ENCODE peak calls at places on chromosomes 3 and 15, in nine cellular contexts. One of them, this sample, is unnamed.

GRCh38 chr3:107589454-107589853 is 66.7 kb downstream of the BBX start:
- DNase-seq in OCI-LY7: no peak
- DNase-seq in SK-N-SH: no peak
- DNase-seq in PC-3: no peak
- DNase-seq in GM23248: no peak
- DNase-seq in MM.1S: peak; percentile 84
- DNase-seq in neural progenitor cell: no peak
- DNase-seq in GM23338: no peak
- DNase-seq in HCT116: no peak
- DNase-seq in this sample: no peak

GRCh38 chr3:177284383-177284881 is 87.2 kb upstream of the TBL1XR1 start:
- DNase-seq in OCI-LY7: no peak
- DNase-seq in SK-N-SH: no peak
- DNase-seq in PC-3: no peak
- DNase-seq in GM23248: peak; percentile 60
- DNase-seq in MM.1S: no peak
- DNase-seq in neural progenitor cell: peak; percentile 48
- DNase-seq in GM23338: peak; percentile 89
- DNase-seq in HCT116: peak; percentile 71
- DNase-seq in this sample: peak; percentile 70

GRCh38 chr3:172194702-172195392 is 155.5 kb downstream of the FNDC3B start:
- DNase-seq in OCI-LY7: no peak
- DNase-seq in SK-N-SH: peak; percentile 41
- DNase-seq in PC-3: peak; percentile 52
- DNase-seq in GM23248: peak; percentile 42
- DNase-seq in MM.1S: no peak
- DNase-seq in neural progenitor cell: peak; percentile 74
- DNase-seq in GM23338: peak; percentile 87
- DNase-seq in HCT116: peak; percentile 22
- DNase-seq in this sample: no peak

GRCh38 chr3:159672728-159673471 is 315.7 kb upstream of the IL12A start:
- DNase-seq in OCI-LY7: no peak
- DNase-seq in SK-N-SH: no peak
- DNase-seq in PC-3: peak; percentile 30
- DNase-seq in GM23248: peak; percentile 20
- DNase-seq in MM.1S: peak; percentile 36
- DNase-seq in neural progenitor cell: peak; percentile 19
- DNase-seq in GM23338: peak; percentile 59
- DNase-seq in HCT116: no peak
- DNase-seq in this sample: no peak

GRCh38 chr15:77654975-77655374 is 22.3 kb upstream of the LINGO1 start:
- DNase-seq in OCI-LY7: peak; percentile 10
- DNase-seq in SK-N-SH: peak; percentile 54
- DNase-seq in PC-3: peak; percentile 39
- DNase-seq in GM23248: peak; percentile 17
- DNase-seq in MM.1S: no peak
- DNase-seq in neural progenitor cell: peak; percentile 66
- DNase-seq in GM23338: peak; percentile 86
- DNase-seq in HCT116: peak; percentile 22
- DNase-seq in this sample: peak; percentile 56

GRCh38 chr3:191641789-191642188 is 180.8 kb downstream of the PYDC2 start:
- DNase-seq in OCI-LY7: no peak
- DNase-seq in SK-N-SH: no peak
- DNase-seq in PC-3: no peak
- DNase-seq in GM23248: no peak
- DNase-seq in MM.1S: no peak
- DNase-seq in neural progenitor cell: peak; percentile 9
- DNase-seq in GM23338: peak; percentile 2
- DNase-seq in HCT116: no peak
- DNase-seq in this sample: no peak

GRCh38 chr15:89095073-89095472 is 6.8 kb downstream of the ABHD2 start:
- DNase-seq in OCI-LY7: no peak
- DNase-seq in SK-N-SH: no peak
- DNase-seq in PC-3: no peak
- DNase-seq in GM23248: no peak
- DNase-seq in MM.1S: no peak
- DNase-seq in neural progenitor cell: no peak
- DNase-seq in GM23338: no peak
- DNase-seq in HCT116: no peak
- DNase-seq in this sample: no peak

GRCh38 chr3:189458536-189458935 is 172.7 kb upstream of the TP63 start:
- DNase-seq in OCI-LY7: no peak
- DNase-seq in SK-N-SH: peak; percentile 64
- DNase-seq in PC-3: peak; percentile 34
- DNase-seq in GM23248: no peak
- DNase-seq in MM.1S: no peak
- DNase-seq in neural progenitor cell: no peak
- DNase-seq in GM23338: no peak
- DNase-seq in HCT116: no peak
- DNase-seq in this sample: peak; percentile 36

GRCh38 chr3:8368598-8368997 is 133.0 kb upstream of the LMCD1 start:
- DNase-seq in OCI-LY7: no peak
- DNase-seq in SK-N-SH: no peak
- DNase-seq in PC-3: no peak
- DNase-seq in GM23248: no peak
- DNase-seq in MM.1S: no peak
- DNase-seq in neural progenitor cell: no peak
- DNase-seq in GM23338: no peak
- DNase-seq in HCT116: no peak
- DNase-seq in this sample: no peak

GRCh38 chr3:21729331-21729730 is 21.7 kb downstream of the ZNF385D start:
- DNase-seq in OCI-LY7: no peak
- DNase-seq in SK-N-SH: no peak
- DNase-seq in PC-3: no peak
- DNase-seq in GM23248: no peak
- DNase-seq in MM.1S: no peak
- DNase-seq in neural progenitor cell: no peak
- DNase-seq in GM23338: no peak
- DNase-seq in HCT116: no peak
- DNase-seq in this sample: no peak

GRCh38 chr3:68973635-68974034 is 39.8 kb downstream of the EOGT start:
- DNase-seq in OCI-LY7: no peak
- DNase-seq in SK-N-SH: no peak
- DNase-seq in PC-3: no peak
- DNase-seq in GM23248: peak; percentile 24
- DNase-seq in MM.1S: no peak
- DNase-seq in neural progenitor cell: no peak
- DNase-seq in GM23338: peak; percentile 39
- DNase-seq in HCT116: no peak
- DNase-seq in this sample: no peak

GRCh38 chr15:98804057-98804380 is 155.7 kb downstream of the IGF1R start:
- DNase-seq in OCI-LY7: no peak
- DNase-seq in SK-N-SH: no peak
- DNase-seq in PC-3: peak; percentile 14
- DNase-seq in GM23248: peak; percentile 41
- DNase-seq in MM.1S: no peak
- DNase-seq in neural progenitor cell: no peak
- DNase-seq in GM23338: no peak
- DNase-seq in HCT116: no peak
- DNase-seq in this sample: no peak

GRCh38 chr15:62770111-62770660 is 272.4 kb upstream of the TPM1 start:
- DNase-seq in OCI-LY7: no peak
- DNase-seq in SK-N-SH: no peak
- DNase-seq in PC-3: no peak
- DNase-seq in GM23248: peak; percentile 62
- DNase-seq in MM.1S: no peak
- DNase-seq in neural progenitor cell: no peak
- DNase-seq in GM23338: no peak
- DNase-seq in HCT116: no peak
- DNase-seq in this sample: no peak

GRCh38 chr3:111321786-111322185 is 220.2 kb upstream of the CD96 start:
- DNase-seq in OCI-LY7: no peak
- DNase-seq in SK-N-SH: no peak
- DNase-seq in PC-3: peak; percentile 46
- DNase-seq in GM23248: no peak
- DNase-seq in MM.1S: no peak
- DNase-seq in neural progenitor cell: no peak
- DNase-seq in GM23338: no peak
- DNase-seq in HCT116: no peak
- DNase-seq in this sample: no peak

GRCh38 chr15:29969587-29970401 is 113.0 kb upstream of the GOLGA8J start:
- DNase-seq in OCI-LY7: no peak
- DNase-seq in SK-N-SH: no peak
- DNase-seq in PC-3: peak; percentile 11
- DNase-seq in GM23248: no peak
- DNase-seq in MM.1S: no peak
- DNase-seq in neural progenitor cell: no peak
- DNase-seq in GM23338: no peak
- DNase-seq in HCT116: no peak
- DNase-seq in this sample: no peak

GRCh38 chr3:40044487-40044886 is 235.1 kb downstream of the MYRIP start:
- DNase-seq in OCI-LY7: no peak
- DNase-seq in SK-N-SH: no peak
- DNase-seq in PC-3: no peak
- DNase-seq in GM23248: peak; percentile 93
- DNase-seq in MM.1S: no peak
- DNase-seq in neural progenitor cell: no peak
- DNase-seq in GM23338: no peak
- DNase-seq in HCT116: no peak
- DNase-seq in this sample: no peak

GRCh38 chr3:38251197-38251596 is 14.4 kb upstream of the SLC22A13 start:
- DNase-seq in OCI-LY7: no peak
- DNase-seq in SK-N-SH: no peak
- DNase-seq in PC-3: no peak
- DNase-seq in GM23248: no peak
- DNase-seq in MM.1S: no peak
- DNase-seq in neural progenitor cell: no peak
- DNase-seq in GM23338: no peak
- DNase-seq in HCT116: no peak
- DNase-seq in this sample: no peak

GRCh38 chr3:135018171-135018923 is 223.3 kb downstream of the EPHB1 start:
- DNase-seq in OCI-LY7: no peak
- DNase-seq in SK-N-SH: no peak
- DNase-seq in PC-3: no peak
- DNase-seq in GM23248: no peak
- DNase-seq in MM.1S: peak; percentile 45
- DNase-seq in neural progenitor cell: no peak
- DNase-seq in GM23338: no peak
- DNase-seq in HCT116: no peak
- DNase-seq in this sample: no peak

GRCh38 chr3:135014575-135014974 is 219.5 kb downstream of the EPHB1 start:
- DNase-seq in OCI-LY7: no peak
- DNase-seq in SK-N-SH: no peak
- DNase-seq in PC-3: no peak
- DNase-seq in GM23248: no peak
- DNase-seq in MM.1S: no peak
- DNase-seq in neural progenitor cell: no peak
- DNase-seq in GM23338: no peak
- DNase-seq in HCT116: no peak
- DNase-seq in this sample: peak; percentile 1

GRCh38 chr3:135013206-135013605 is 218.1 kb downstream of the EPHB1 start:
- DNase-seq in OCI-LY7: no peak
- DNase-seq in SK-N-SH: no peak
- DNase-seq in PC-3: no peak
- DNase-seq in GM23248: no peak
- DNase-seq in MM.1S: no peak
- DNase-seq in neural progenitor cell: no peak
- DNase-seq in GM23338: no peak
- DNase-seq in HCT116: no peak
- DNase-seq in this sample: no peak

GRCh38 chr3:135020181-135020580 is 225.1 kb downstream of the EPHB1 start:
- DNase-seq in OCI-LY7: no peak
- DNase-seq in SK-N-SH: no peak
- DNase-seq in PC-3: no peak
- DNase-seq in GM23248: no peak
- DNase-seq in MM.1S: no peak
- DNase-seq in neural progenitor cell: no peak
- DNase-seq in GM23338: no peak
- DNase-seq in HCT116: no peak
- DNase-seq in this sample: no peak

GRCh38 chr3:135017494-135017893 is 222.4 kb downstream of the EPHB1 start:
- DNase-seq in OCI-LY7: no peak
- DNase-seq in SK-N-SH: no peak
- DNase-seq in PC-3: no peak
- DNase-seq in GM23248: no peak
- DNase-seq in MM.1S: no peak
- DNase-seq in neural progenitor cell: no peak
- DNase-seq in GM23338: no peak
- DNase-seq in HCT116: no peak
- DNase-seq in this sample: no peak
- TF ChIP-seq EZH2phosphoT487 in OCI-LY7: no peak
- TF ChIP-seq EZH2phosphoT487 in SK-N-SH: no peak
- TF ChIP-seq EZH2phosphoT487 in PC-3: no peak
- TF ChIP-seq EZH2phosphoT487 in GM23248: no peak
- TF ChIP-seq EZH2phosphoT487 in MM.1S: no peak
- TF ChIP-seq EZH2phosphoT487 in neural progenitor cell: no peak
- TF ChIP-seq EZH2phosphoT487 in GM23338: no peak
- TF ChIP-seq EZH2phosphoT487 in HCT116: no peak
- TF ChIP-seq EZH2phosphoT487 in this sample: no peak

GRCh38 chr3:138381950-138382715 is 33.8 kb downstream of the MRAS start:
- DNase-seq in OCI-LY7: no peak
- DNase-seq in SK-N-SH: no peak
- DNase-seq in PC-3: no peak
- DNase-seq in GM23248: peak; percentile 75
- DNase-seq in MM.1S: no peak
- DNase-seq in neural progenitor cell: peak; percentile 14
- DNase-seq in GM23338: no peak
- DNase-seq in HCT116: no peak
- DNase-seq in this sample: peak; percentile 56
- TF ChIP-seq EZH2phosphoT487 in OCI-LY7: no peak
- TF ChIP-seq EZH2phosphoT487 in SK-N-SH: no peak
- TF ChIP-seq EZH2phosphoT487 in PC-3: no peak
- TF ChIP-seq EZH2phosphoT487 in GM23248: no peak
- TF ChIP-seq EZH2phosphoT487 in MM.1S: no peak
- TF ChIP-seq EZH2phosphoT487 in neural progenitor cell: no peak
- TF ChIP-seq EZH2phosphoT487 in GM23338: no peak
- TF ChIP-seq EZH2phosphoT487 in HCT116: no peak
- TF ChIP-seq EZH2phosphoT487 in this sample: no peak

DNA sequence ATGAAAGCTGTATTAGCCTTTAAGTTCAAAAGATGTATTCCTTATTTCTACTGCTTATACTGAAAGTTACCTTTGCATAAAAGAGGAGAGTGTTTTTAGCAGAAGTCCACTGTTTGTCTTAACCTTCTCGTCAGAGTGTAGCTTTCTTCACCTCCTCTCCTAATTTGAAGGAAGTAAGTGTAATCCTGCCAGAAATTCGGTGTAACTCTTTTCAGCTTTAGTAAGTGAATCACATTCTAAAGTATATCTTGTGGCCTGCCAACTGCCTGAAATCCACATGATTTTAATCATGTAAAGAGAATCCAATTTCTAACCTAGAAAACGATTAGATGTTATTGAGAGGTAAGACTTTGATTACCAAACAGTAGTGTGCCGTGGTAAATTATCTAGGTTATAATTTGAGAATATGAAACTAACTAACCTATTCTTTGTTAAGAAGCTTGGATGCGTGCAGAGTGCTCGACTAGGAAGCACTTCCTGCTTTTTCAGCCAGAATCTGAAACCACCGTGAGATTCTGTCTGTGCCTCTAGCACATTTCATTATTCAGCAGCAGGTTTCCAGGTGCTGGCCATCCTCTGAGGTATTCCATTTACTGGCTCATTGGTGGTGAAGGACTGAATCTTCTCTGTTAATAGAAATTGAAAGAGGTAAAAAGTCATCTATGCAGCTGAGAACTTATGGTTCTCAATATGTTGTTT is 7.5 kb downstream of the GYG1 start:
- DNase-seq in OCI-LY7: no peak
- DNase-seq in SK-N-SH: no peak
- DNase-seq in PC-3: no peak
- DNase-seq in GM23248: peak; percentile 52
- DNase-seq in MM.1S: peak; percentile 75
- DNase-seq in neural progenitor cell: no peak
- DNase-seq in GM23338: peak; percentile 33
- DNase-seq in HCT116: no peak
- DNase-seq in this sample: no peak
- TF ChIP-seq EZH2phosphoT487 in OCI-LY7: no peak
- TF ChIP-seq EZH2phosphoT487 in SK-N-SH: no peak
- TF ChIP-seq EZH2phosphoT487 in PC-3: no peak
- TF ChIP-seq EZH2phosphoT487 in GM23248: no peak
- TF ChIP-seq EZH2phosphoT487 in MM.1S: no peak
- TF ChIP-seq EZH2phosphoT487 in neural progenitor cell: no peak
- TF ChIP-seq EZH2phosphoT487 in GM23338: no peak
- TF ChIP-seq EZH2phosphoT487 in HCT116: no peak
- TF ChIP-seq EZH2phosphoT487 in this sample: no peak

GRCh38 chr15:72231066-72231846 is at the start of gene PKM:
- DNase-seq in OCI-LY7: peak; percentile 100
- DNase-seq in SK-N-SH: peak; percentile 96
- DNase-seq in PC-3: peak; percentile 97
- DNase-seq in GM23248: peak; percentile 94
- DNase-seq in MM.1S: peak; percentile 98
- DNase-seq in neural progenitor cell: peak; percentile 99
- DNase-seq in GM23338: peak; percentile 100
- DNase-seq in HCT116: peak; percentile 99
- DNase-seq in this sample: peak; percentile 97
- TF ChIP-seq EZH2phosphoT487 in OCI-LY7: no peak
- TF ChIP-seq EZH2phosphoT487 in SK-N-SH: no peak
- TF ChIP-seq EZH2phosphoT487 in PC-3: no peak
- TF ChIP-seq EZH2phosphoT487 in GM23248: no peak
- TF ChIP-seq EZH2phosphoT487 in MM.1S: no peak
- TF ChIP-seq EZH2phosphoT487 in neural progenitor cell: no peak
- TF ChIP-seq EZH2phosphoT487 in GM23338: no peak
- TF ChIP-seq EZH2phosphoT487 in HCT116: no peak
- TF ChIP-seq EZH2phosphoT487 in this sample: no peak